ENCODE peak calls at places on chromosomes 4 and X, in six cellular contexts. V is IMR-90, P is PC-3, L is lung, Y is stomach, N is Peyer's patch. C is an unnamed sample. For H3K9me3 and H3K4me1, the result is how much of the 10 kb centered on the place peaks cover.

GRCh38 chrX:12011075-12011474 is 127.2 kb upstream of the FRMPD4 start:
- DNase-seq in N (no peak), L (no peak), V (peak), Y (no peak), P (peak), C (no peak)

GRCh38 chr4:155342142-155342541 is 34.6 kb downstream of the MAP9 start:
- DNase-seq in L (no peak), V (peak), P (peak), Y (no peak), N (no peak), C (no peak)

GRCh38 chr4:6892190-6892908 is 17.3 kb upstream of the TBC1D14 start:
- DNase-seq in L (no peak), Y (peak), V (peak), P (peak), N (peak), C (peak)

GRCh38 chrX:23344208-23344903 is 9.7 kb downstream of the PTCHD1 start:
- DNase-seq in P (peak), Y (no peak), L (no peak), N (no peak), V (no peak), C (no peak)

GRCh38 chrX:131288738-131289511 is at the start of gene IGSF1:
- DNase-seq in Y (no peak), V (no peak), P (no peak), L (no peak), N (no peak), C (peak)

GRCh38 chrX:74179071-74179470 is 124.9 kb upstream of the ZCCHC13 start:
- DNase-seq in Y (no peak), V (peak), L (no peak), P (peak), N (no peak), C (no peak)

GRCh38 chr4:108709234-108709633 is 53.6 kb downstream of the ETNPPL start:
- DNase-seq in N (no peak), L (no peak), Y (no peak), V (no peak), P (no peak), C (no peak)

GRCh38 chr4:47640911-47641310 is 155.8 kb downstream of the ATP10D start:
- DNase-seq in L (no peak), V (peak), N (no peak), Y (no peak), P (no peak), C (no peak)

GRCh38 chr4:38099908-38100407 is 139.8 kb downstream of the PTTG2 start:
- DNase-seq in P (no peak), N (no peak), V (peak), Y (no peak), L (no peak), C (no peak)

GRCh38 chr4:188372856-188373255 is 233.6 kb downstream of the TRIML1 start:
- DNase-seq in P (peak), L (no peak), V (peak), N (no peak), Y (no peak), C (no peak)

GRCh38 chr4:17063870-17064269 is 165.4 kb upstream of the LDB2 start:
- DNase-seq in V (peak), L (no peak), N (no peak), P (no peak), Y (no peak), C (no peak)

GRCh38 chr4:84814100-84814750 is 152.3 kb downstream of the WDFY3 start:
- DNase-seq in V (peak), Y (peak), P (peak), N (no peak), L (no peak), C (no peak)

GRCh38 chr4:4994312-4995097 is 24.8 kb downstream of the CYTL1 start:
- DNase-seq in N (no peak), L (no peak), Y (no peak), P (no peak), V (no peak), C (no peak)

GRCh38 chrX:27381419-27381818 is 81.7 kb downstream of the PPP4R3C start:
- DNase-seq in Y (no peak), V (no peak), P (no peak), N (no peak), L (no peak), C (no peak)

GRCh38 chrX:141815904-141816303 is 22.2 kb upstream of the MAGEC3 start:
- DNase-seq in P (no peak), V (no peak), N (no peak), L (no peak), Y (no peak), C (no peak)

GRCh38 chrX:6694977-6695376 is 160.1 kb upstream of the VCX3A start:
- DNase-seq in N (no peak), Y (no peak), V (no peak), P (no peak), L (no peak), C (no peak)

GRCh38 chrX:13179100-13179499 is 134.7 kb upstream of the FAM9C start:
- DNase-seq in V (no peak), P (no peak), L (no peak), Y (no peak), N (no peak), C (no peak)

GRCh38 chr4:82903737-82904136 is 3.2 kb downstream of the THAP9 start:
- DNase-seq in L (no peak), V (no peak), Y (no peak), P (no peak), N (no peak), C (no peak)

GRCh38 chrX:155612312-155613224 is at the start of gene TMLHE:
- DNase-seq in P (no peak), N (peak), Y (peak), V (peak), L (peak), C (peak)

GRCh38 chr4:169612869-169613859 is 781 bp upstream of the NEK1 start:
- DNase-seq in L (peak), Y (peak), V (peak), P (peak), N (peak), C (peak)

GRCh38 chr4:60588556-60588955 is 611.6 kb upstream of the ADGRL3 start:
- DNase-seq in L (no peak), V (no peak), N (no peak), P (no peak), Y (no peak), C (no peak)

GRCh38 chr4:10682397-10682796 is 2.2 kb downstream of the CLNK start:
- DNase-seq in P (no peak), V (no peak), N (no peak), L (no peak), Y (no peak), C (no peak)
- H3K4me3 ChIP-seq in P (no peak), V (no peak), N (no peak), L (no peak), Y (no peak), C (no peak)

DNA sequence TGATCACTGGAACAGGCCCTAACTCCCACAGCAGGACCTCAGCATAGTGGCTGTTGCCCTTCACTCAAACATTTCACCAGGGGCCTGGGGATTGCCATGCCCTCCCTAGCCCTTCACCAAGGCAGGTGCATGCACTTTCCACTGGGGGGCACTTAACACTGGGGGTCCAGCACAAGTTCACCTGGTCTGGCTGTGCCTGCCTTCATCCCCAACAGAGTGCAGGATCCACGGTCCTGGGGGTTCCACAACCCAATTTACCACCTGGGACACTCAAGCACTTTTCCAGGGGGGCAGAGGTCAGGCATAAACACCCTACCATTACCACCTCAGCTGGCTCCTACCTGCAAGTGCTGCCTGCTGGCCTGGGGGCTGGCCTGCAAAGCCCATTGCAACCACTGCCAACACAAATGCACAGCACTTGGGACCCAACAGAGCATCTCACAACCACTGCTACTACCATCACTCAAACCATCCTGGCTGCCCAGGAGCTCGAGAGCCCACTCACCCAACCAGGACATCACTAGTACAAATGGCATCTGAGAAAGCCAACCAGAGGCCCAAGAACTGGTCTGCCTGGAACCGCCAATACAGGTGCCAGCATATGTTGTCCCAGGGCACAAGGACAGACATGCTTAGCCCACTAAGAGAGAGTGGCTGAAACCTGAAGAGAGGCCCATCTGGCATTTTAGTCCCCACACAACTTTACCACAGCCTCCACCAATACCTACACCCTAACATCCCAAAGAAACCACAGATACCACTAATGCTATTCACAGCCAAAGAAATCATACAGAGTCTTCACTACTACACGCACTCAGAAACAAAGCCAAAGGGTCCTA is 43.1 kb downstream of the NAT8L start:
- DNase-seq in N (no peak), L (no peak), V (no peak), Y (no peak), P (no peak), C (no peak)
- H3K9me3 ChIP-seq in N (under half), L (under half), V (under half), Y (under half), P (under half), C (under half)

DNA sequence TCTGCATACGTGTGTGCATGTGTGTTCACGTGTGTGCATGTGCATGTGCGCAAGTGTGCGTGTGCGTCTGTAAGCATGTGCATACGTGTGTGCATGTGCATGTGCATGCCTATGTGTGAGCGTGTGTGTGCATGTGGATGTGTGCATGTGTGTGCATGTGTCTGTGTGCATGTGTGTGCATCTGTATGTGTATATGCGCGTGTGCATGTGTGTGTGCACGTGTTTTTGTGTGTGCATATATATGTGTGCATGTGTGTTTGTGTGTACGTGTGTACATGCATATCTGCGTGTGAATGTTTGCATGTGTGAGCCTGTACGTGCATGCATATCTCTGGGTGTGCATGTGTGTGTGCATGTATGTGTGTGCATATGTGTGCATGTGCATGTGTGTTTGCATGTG is 35.7 kb upstream of the DRD5 start:
- DNase-seq in N (no peak), L (no peak), Y (no peak), P (no peak), V (no peak), C (no peak)
- H3K4me1 ChIP-seq in N (under half), L (under half), Y (under half), P (under half), V (under half), C (under half)

GRCh38 chrX:3963980-3964379 is 250.5 kb upstream of the PRKX start:
- DNase-seq in V (no peak), Y (no peak), N (no peak), P (no peak), L (no peak), C (no peak)

GRCh38 chrX:3960952-3961351 is 247.5 kb upstream of the PRKX start:
- DNase-seq in L (no peak), V (no peak), N (no peak), Y (no peak), P (no peak), C (no peak)

DNA sequence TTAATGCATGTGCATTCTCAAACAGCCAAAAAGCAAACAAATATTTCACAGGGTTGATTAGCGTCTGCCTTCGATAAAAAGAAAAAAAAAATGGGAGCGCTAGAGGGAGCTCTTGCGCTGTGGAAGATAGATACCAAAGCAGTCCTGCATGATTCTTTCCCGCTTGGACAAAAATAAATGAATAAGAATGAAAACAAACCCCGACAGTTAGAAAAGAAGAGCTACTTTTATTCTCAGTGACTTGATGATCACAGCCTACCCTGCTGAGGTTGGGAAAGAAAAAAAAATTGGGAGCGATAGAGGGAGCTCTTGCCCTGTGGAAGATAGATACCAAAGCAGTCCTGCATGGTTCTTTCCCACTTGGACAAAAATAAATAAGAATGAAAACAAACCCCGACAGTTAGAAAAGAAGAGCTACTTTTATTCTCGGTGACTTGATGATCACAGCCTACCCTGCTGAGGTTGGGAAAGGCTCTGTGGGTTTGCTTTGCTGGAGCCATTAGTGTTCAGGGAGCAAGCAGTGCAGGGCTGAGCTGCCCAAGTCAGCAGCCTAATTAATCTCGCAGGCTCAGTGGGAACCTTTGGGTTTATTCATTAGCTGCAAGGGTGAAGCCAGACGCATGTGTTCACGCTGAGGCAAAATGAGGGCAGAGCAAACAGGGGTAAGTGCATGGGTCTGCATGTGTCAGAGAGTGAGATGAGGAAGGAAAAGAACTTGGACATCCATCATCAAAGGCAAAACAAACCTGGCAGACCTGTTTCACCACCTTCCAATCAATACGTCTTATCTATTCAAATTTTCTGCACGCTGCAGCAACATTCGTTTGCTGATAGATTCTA is 249.3 kb upstream of the PRKX start:
- DNase-seq in N (no peak), V (peak), P (peak), L (no peak), Y (no peak), C (peak)
- H3K4me3 ChIP-seq in N (no peak), V (no peak), P (peak), L (no peak), Y (no peak), C (no peak)

GRCh38 chr4:74524985-74525384 is 80.0 kb downstream of the AREG start:
- DNase-seq in N (no peak), Y (no peak), P (no peak), V (no peak), L (no peak), C (no peak)
- H3K9me3 ChIP-seq in N (under half), Y (under half), P (under half), V (under half), L (under half), C (under half)

DNA sequence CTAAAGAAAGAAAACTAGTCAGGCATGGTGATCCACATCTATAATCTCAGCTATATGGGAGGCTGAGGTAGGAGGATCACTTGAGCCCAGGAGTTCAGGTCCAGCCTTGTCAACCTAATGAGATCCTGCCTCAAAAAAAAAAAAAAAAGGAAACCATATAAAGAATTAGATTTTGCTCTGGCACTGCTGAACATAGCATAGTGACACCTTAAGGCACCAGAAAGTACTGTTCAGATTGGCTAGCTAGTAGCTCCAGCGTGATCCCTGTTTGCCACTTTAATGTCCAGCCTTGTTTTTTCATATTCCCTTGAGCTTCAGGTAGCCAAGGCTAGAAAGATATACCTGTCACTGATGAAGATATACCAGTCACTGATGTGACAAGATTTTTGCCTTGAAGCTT is 34.1 kb downstream of the EXOC1 start:
- DNase-seq in L (no peak), V (no peak), N (no peak), Y (no peak), P (peak), C (no peak)
- H3K4me1 ChIP-seq in L (under half), V (under half), N (under half), Y (under half), P (under half), C (under half)

GRCh38 chr4:55397521-55398321 is 2.0 kb downstream of the TMEM165 start:
- DNase-seq in Y (no peak), V (peak), N (no peak), P (peak), L (no peak), C (no peak)

GRCh38 chr4:55398461-55398860 is 2.7 kb downstream of the TMEM165 start:
- DNase-seq in L (no peak), Y (no peak), P (peak), N (no peak), V (peak), C (no peak)

GRCh38 chr4:55398966-55399365 is 3.2 kb downstream of the TMEM165 start:
- DNase-seq in P (no peak), N (no peak), Y (no peak), L (no peak), V (peak), C (no peak)

GRCh38 chr4:55397024-55397520 is 1.3 kb downstream of the TMEM165 start:
- DNase-seq in V (no peak), N (no peak), L (no peak), Y (no peak), P (peak), C (peak)

GRCh38 chr4:55399581-55399980 is 3.8 kb downstream of the TMEM165 start:
- DNase-seq in P (no peak), Y (no peak), V (no peak), L (no peak), N (no peak), C (no peak)
- H3K4me3 ChIP-seq in P (peak), Y (no peak), V (no peak), L (no peak), N (no peak), C (no peak)

GRCh38 chrX:115625577-115626301 is 64.8 kb downstream of the PLS3 start:
- DNase-seq in L (no peak), Y (no peak), V (peak), N (no peak), P (no peak), C (no peak)

GRCh38 chrX:115624916-115625315 is 63.9 kb downstream of the PLS3 start:
- DNase-seq in P (no peak), V (no peak), Y (no peak), L (no peak), N (no peak), C (no peak)

GRCh38 chrX:115632455-115632854 is 71.5 kb downstream of the PLS3 start:
- DNase-seq in L (no peak), Y (no peak), N (no peak), P (peak), V (peak), C (no peak)

DNA sequence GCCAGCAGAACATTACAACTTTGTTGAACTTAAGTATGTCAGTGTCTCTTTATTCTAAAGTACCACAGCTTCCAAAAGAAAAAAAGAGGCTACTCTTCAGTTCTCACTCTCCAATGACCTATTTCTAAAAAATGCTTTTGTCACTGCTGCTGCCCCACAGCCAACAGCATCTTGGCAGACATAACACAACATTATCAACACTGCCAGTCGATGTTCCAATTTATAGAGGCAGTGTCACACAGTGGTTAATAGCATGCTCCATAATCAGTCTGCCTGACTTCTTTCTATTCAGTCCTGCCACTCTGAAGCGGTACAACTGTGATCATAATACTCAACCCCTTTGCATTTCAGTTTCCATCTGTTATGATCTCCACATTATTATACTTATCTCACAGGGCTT is 69.2 kb downstream of the PLS3 start:
- DNase-seq in V (no peak), Y (no peak), N (no peak), L (no peak), P (no peak), C (no peak)
- H3K9me3 ChIP-seq in V (under half), Y (under half), N (under half), L (under half), P (under half), C (under half)

C was measured in HAP-1.